ENCODE peak calls at places on chromosomes 12 and 14, in seven cellular contexts. D is transverse colon, X is ovary, P is tibial nerve, L is GM12892, Q is A549, U is upper lobe of left lung. W is an unnamed sample.

GRCh38 chr12:49609875-49610154 is 4.4 kb upstream of the FAM186B start:
- DNase-seq in X (no peak), D (no peak), P (no peak), U (no peak), Q (no peak), L (no peak), W (no peak)

GRCh38 chr14:67232066-67232465 is 9.2 kb upstream of the PALS1 start:
- DNase-seq in Q (no peak), X (no peak), U (no peak), D (no peak), P (no peak), L (no peak), W (no peak)

GRCh38 chr14:52328286-52328685 is 14.2 kb downstream of the PTGER2 start:
- DNase-seq in D (no peak), P (no peak), Q (peak; percentile 18), X (no peak), L (no peak), U (no peak), W (no peak)

GRCh38 chr12:116180448-116180847 is 97.0 kb downstream of the MED13L start:
- DNase-seq in L (no peak), U (no peak), D (no peak), X (no peak), P (no peak), Q (no peak), W (no peak)

GRCh38 chr12:104462931-104463339 is 6.2 kb downstream of the CHST11 start:
- DNase-seq in X (no peak), L (peak; percentile 23), U (no peak), D (peak; percentile 24), P (no peak), Q (no peak), W (no peak)

GRCh38 chr12:49703647-49704137 is 3.5 kb downstream of the FMNL3 start:
- DNase-seq in Q (no peak), L (no peak), X (no peak), P (no peak), D (peak; percentile 8), U (peak; percentile 27), W (no peak)

GRCh38 chr12:132524405-132524804 is 34.5 kb downstream of the FBRSL1 start:
- DNase-seq in L (no peak), P (no peak), X (no peak), D (no peak), Q (peak; percentile 97), U (peak; percentile 38), W (peak; percentile 99)

GRCh38 chr14:21631084-21631483 is 3.7 kb downstream of the OR10G2 start:
- DNase-seq in Q (no peak), P (no peak), X (no peak), U (no peak), D (no peak), L (no peak), W (no peak)

GRCh38 chr14:91142214-91142668 is 28.4 kb downstream of the DGLUCY start:
- DNase-seq in D (no peak), X (no peak), P (no peak), Q (no peak), U (no peak), L (peak; percentile 58), W (no peak)

GRCh38 chr12:124032265-124032886 is 59.4 kb downstream of the ZNF664 start:
- DNase-seq in P (no peak), D (peak; percentile 22), Q (peak; percentile 89), U (no peak), L (no peak), X (peak; percentile 59), W (peak; percentile 71)

GRCh38 chr14:101225116-101225728 is 321.7 kb upstream of the RTL1 start:
- DNase-seq in P (no peak), L (no peak), X (no peak), D (no peak), U (no peak), Q (no peak), W (no peak)

GRCh38 chr12:89882051-89882450 is 173.4 kb upstream of the ATP2B1 start:
- DNase-seq in U (no peak), X (no peak), L (no peak), D (no peak), Q (no peak), P (no peak), W (no peak)

GRCh38 chr14:32078030-32078793 is 1.1 kb downstream of the ARHGAP5 start:
- DNase-seq in Q (peak; percentile 21), P (no peak), X (peak; percentile 42), U (peak; percentile 42), D (peak; percentile 43), L (no peak), W (no peak)

GRCh38 chr14:58238252-58239247 is 6.1 kb upstream of the PSMA3 start:
- DNase-seq in X (peak; percentile 46), Q (no peak), U (no peak), D (no peak), L (no peak), P (no peak), W (no peak)

GRCh38 chr14:69713976-69714716 is 52.8 kb upstream of the SRSF5 start:
- DNase-seq in Q (no peak), X (no peak), D (peak; percentile 32), P (no peak), L (no peak), U (no peak), W (no peak)

GRCh38 chr12:109304485-109304884 is 4.6 kb downstream of the FOXN4 start:
- DNase-seq in L (no peak), P (no peak), D (no peak), Q (no peak), U (no peak), X (no peak), W (no peak)

GRCh38 chr12:53427905-53428594 is 4.4 kb downstream of the AMHR2 start:
- DNase-seq in L (no peak), P (no peak), X (no peak), U (no peak), Q (peak; percentile 89), D (no peak), W (peak; percentile 88)

GRCh38 chr12:111927346-111927745 is 85.3 kb downstream of the MAPKAPK5 start:
- DNase-seq in L (no peak), D (no peak), Q (no peak), U (no peak), X (no peak), P (no peak), W (no peak)

GRCh38 chr12:78804262-78804661 is 60.3 kb upstream of the SYT1 start:
- DNase-seq in D (no peak), P (no peak), U (no peak), X (no peak), Q (no peak), L (no peak), W (no peak)

GRCh38 chr14:23054000-23054811 is 3.1 kb downstream of the CDH24 start:
- DNase-seq in P (no peak), U (no peak), L (no peak), X (no peak), D (no peak), Q (no peak), W (no peak)

DNA sequence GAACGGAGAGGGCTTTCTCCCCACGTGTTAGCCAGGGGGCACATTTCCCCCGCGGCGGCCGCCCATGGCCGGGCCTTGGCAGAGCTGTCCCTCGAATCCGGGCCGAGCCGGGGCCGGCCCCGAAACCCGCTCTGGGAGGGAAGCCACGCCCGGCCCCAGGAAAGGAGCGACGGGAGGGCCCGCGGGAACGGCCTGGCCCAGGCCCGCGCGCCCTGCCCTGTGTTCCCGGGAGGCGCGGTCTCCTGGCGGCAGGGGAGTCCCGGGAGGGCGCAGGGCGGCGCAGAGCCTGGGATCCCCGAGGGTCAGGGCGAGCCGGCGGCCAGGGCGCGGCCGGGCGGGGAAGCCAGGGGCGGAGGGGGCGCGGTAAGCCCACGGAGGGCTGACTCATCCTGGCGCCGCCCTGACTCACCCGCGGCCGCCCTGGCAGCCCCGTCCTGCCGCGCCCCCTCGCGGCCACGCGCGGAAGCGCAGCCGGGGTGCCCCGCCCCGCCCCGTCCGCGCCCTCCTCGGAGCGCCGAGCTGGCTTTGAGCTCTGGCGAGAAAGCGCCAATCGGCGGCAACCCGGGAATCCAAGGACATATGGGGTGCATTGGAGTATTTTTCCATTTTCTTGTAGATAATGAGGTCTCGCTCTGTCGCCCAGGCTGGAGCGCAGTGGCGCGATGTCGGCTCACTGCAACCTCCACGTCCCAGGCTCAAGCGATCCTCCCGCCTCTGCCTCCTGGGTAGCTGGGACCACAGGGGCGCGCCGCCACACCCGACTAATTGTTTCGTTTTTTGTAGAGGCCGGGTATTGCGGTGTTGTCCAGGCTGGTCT is 31.8 kb upstream of the PLEKHG6 start:
- DNase-seq in U (peak; percentile 92), Q (peak; percentile 71), X (peak; percentile 87), D (peak; percentile 94), L (peak; percentile 90), P (peak; percentile 69), W (peak; percentile 86)
- TF ChIP-seq POLR2A in U (peak; percentile 86), Q (peak; percentile 45), X (no peak), D (peak; percentile 70), L (no peak), P (peak; percentile 37), W (peak; percentile 54)

DNA sequence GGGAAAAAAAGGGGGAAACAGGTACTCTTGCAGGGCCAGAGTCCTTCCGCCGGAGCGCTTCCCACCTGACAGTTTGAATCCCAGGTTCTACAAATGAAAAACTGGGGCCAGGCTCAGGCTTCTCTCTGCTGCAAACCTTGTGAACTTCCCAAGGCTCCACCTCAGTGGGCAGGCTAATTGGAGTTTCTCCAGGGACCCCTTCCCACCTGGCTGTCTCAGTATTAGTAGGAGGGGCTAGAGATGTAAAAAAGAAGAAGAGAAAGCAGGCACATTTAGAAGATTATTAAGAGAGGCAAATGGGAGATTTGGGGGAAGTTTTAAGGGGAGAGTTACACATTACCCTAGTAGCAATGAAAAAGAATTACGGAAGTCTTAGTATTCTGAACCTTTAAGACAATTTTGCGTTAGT is 20.0 kb upstream of the CLEC2D start:
- DNase-seq in D (no peak), X (no peak), P (no peak), Q (no peak), U (no peak), L (no peak), W (no peak)
- TF ChIP-seq POLR2A in D (no peak), X (no peak), P (no peak), Q (no peak), U (no peak), L (peak; percentile 43), W (no peak)

GRCh38 chr14:105180598-105181528 is at the start of gene NUDT14:
- DNase-seq in U (peak; percentile 88), P (no peak), D (peak; percentile 93), Q (peak; percentile 85), X (peak; percentile 58), L (peak; percentile 97), W (peak; percentile 94)
- TF ChIP-seq POLR2A in U (no peak), P (no peak), D (no peak), Q (peak; percentile 45), X (no peak), L (no peak), W (peak; percentile 36)

DNA sequence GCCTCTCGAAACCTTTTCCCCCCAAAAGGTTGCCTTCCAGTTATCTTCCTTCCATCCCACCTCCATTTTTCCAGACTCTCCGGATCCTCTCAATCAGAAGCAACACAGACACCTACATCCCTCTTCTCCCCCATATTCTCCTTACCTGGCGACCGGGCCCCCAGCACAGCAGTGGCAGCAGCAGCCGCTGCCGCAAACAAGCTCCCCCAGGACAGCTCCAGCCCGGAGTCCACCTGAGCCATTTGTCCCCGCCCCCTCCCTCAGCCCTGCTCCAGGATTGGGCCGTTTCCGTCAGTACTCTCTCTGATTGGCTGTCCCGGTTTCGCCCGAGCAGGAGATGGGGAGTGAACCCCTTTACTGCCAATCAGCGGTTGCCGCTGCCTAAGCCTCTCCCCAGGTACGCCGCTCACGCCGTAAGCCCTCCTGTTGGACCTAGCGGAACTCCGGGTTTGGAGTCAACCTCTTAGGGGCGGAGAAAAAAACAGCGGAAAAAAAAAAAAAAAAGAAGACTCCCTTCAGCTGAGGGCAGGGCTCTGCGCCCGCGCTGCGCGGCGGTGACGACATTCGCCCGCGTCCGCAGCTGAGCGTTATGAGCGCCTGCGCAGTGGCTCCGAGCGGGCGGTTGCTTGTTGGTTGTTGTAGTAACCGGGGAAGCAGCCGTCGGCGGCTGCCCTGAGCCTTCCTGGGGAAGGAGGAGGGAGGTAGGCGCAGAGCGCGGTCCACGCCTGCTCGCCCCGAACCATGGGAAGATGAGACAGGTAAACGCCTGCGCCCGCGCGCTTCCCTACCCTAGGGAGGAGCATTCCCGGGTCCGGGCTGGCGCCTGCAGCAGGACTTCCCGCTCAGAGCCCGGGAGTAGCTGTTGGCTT is at the start of the genes ERG28 and TTLL5:
- DNase-seq in Q (peak; percentile 99), L (peak; percentile 94), X (peak; percentile 97), P (peak; percentile 94), D (peak; percentile 97), U (peak; percentile 98), W (peak; percentile 82)
- TF ChIP-seq POLR2A in Q (peak; percentile 73), L (peak; percentile 70), X (peak; percentile 66), P (peak; percentile 69), D (peak; percentile 75), U (peak; percentile 49), W (peak; percentile 55)